ENCODE peak calls at places on chromosome 18, in four cellular contexts. One of them, this sample, is unnamed.

GRCh38 chr18:36389811-36390581 is 92.5 kb downstream of the FHOD3 start:
- DNase-seq in ureter: no peak
- DNase-seq in CD8-positive, alpha-beta T cell: no peak
- DNase-seq in left ventricle myocardium superior: peak
- DNase-seq in this sample: no peak

GRCh38 chr18:35485852-35486251 is 11.9 kb downstream of the INO80C start:
- DNase-seq in ureter: no peak
- DNase-seq in CD8-positive, alpha-beta T cell: no peak
- DNase-seq in left ventricle myocardium superior: no peak
- DNase-seq in this sample: no peak

GRCh38 chr18:35361570-35362321 is 15.4 kb downstream of the ZNF396 start:
- DNase-seq in CD8-positive, alpha-beta T cell: no peak
- DNase-seq in left ventricle myocardium superior: no peak
- DNase-seq in ureter: no peak
- DNase-seq in this sample: no peak

GRCh38 chr18:79399275-79400081 is 3.7 kb downstream of the NFATC1 start:
- DNase-seq in CD8-positive, alpha-beta T cell: peak
- DNase-seq in ureter: no peak
- DNase-seq in left ventricle myocardium superior: peak
- DNase-seq in this sample: peak

GRCh38 chr18:74234326-74235171 is 57.2 kb downstream of the CYB5A start:
- DNase-seq in left ventricle myocardium superior: no peak
- DNase-seq in ureter: peak
- DNase-seq in CD8-positive, alpha-beta T cell: no peak
- DNase-seq in this sample: no peak

GRCh38 chr18:57631697-57632096 is 10.1 kb upstream of the NARS1 start:
- DNase-seq in ureter: no peak
- DNase-seq in CD8-positive, alpha-beta T cell: no peak
- DNase-seq in left ventricle myocardium superior: no peak
- DNase-seq in this sample: no peak

GRCh38 chr18:24915547-24915946 is 436.4 kb downstream of the ZNF521 start:
- DNase-seq in left ventricle myocardium superior: no peak
- DNase-seq in CD8-positive, alpha-beta T cell: no peak
- DNase-seq in ureter: no peak
- DNase-seq in this sample: no peak

GRCh38 chr18:74468547-74469014 is 11.5 kb upstream of the DIPK1C start:
- DNase-seq in left ventricle myocardium superior: no peak
- DNase-seq in ureter: peak
- DNase-seq in CD8-positive, alpha-beta T cell: no peak
- DNase-seq in this sample: no peak

GRCh38 chr18:74868461-74868860 is 270.8 kb downstream of the ZNF407 start:
- DNase-seq in CD8-positive, alpha-beta T cell: no peak
- DNase-seq in left ventricle myocardium superior: peak
- DNase-seq in ureter: no peak
- DNase-seq in this sample: no peak

GRCh38 chr18:5463390-5463789 is 80.4 kb downstream of the EPB41L3 start:
- DNase-seq in left ventricle myocardium superior: peak
- DNase-seq in CD8-positive, alpha-beta T cell: no peak
- DNase-seq in ureter: no peak
- DNase-seq in this sample: no peak

GRCh38 chr18:55343396-55344073 is 244.5 kb downstream of the TCF4 start:
- DNase-seq in CD8-positive, alpha-beta T cell: no peak
- DNase-seq in left ventricle myocardium superior: no peak
- DNase-seq in ureter: no peak
- DNase-seq in this sample: no peak

GRCh38 chr18:59238385-59238784 is 18.4 kb downstream of the GRP start:
- DNase-seq in left ventricle myocardium superior: no peak
- DNase-seq in ureter: no peak
- DNase-seq in CD8-positive, alpha-beta T cell: no peak
- DNase-seq in this sample: no peak

GRCh38 chr18:69845588-69846506 is 101.8 kb downstream of the CD226 start:
- DNase-seq in ureter: no peak
- DNase-seq in left ventricle myocardium superior: no peak
- DNase-seq in CD8-positive, alpha-beta T cell: no peak
- DNase-seq in this sample: no peak

GRCh38 chr18:25896178-25896780 is 194.1 kb downstream of the SS18 start:
- DNase-seq in CD8-positive, alpha-beta T cell: no peak
- DNase-seq in left ventricle myocardium superior: no peak
- DNase-seq in ureter: no peak
- DNase-seq in this sample: no peak

GRCh38 chr18:76265375-76266225 is 229.4 kb downstream of the ZNF516 start:
- DNase-seq in CD8-positive, alpha-beta T cell: no peak
- DNase-seq in ureter: peak
- DNase-seq in left ventricle myocardium superior: peak
- DNase-seq in this sample: no peak

This sample was measured in H1.